ENCODE peak calls at places on chromosomes 12 and 14, in four cellular contexts. O, G, X and H are unnamed samples.

GRCh38 chr12:111842556-111843396 is 748 bp downstream of the MAPKAPK5 start:
- DNase-seq in O (peak; percentile 16), G (peak; percentile 11), X (no peak), H (peak; percentile 10)

GRCh38 chr12:129276408-129277042 is 423.2 kb downstream of the GLT1D1 start:
- DNase-seq in O (no peak), G (no peak), X (peak; percentile 16), H (no peak)

GRCh38 chr12:57896139-57896436 is 45.3 kb upstream of the ATP23 start:
- DNase-seq in O (peak; percentile 21), G (no peak), X (no peak), H (peak; percentile 50)

GRCh38 chr14:97408503-97408902 is 611.3 kb downstream of the VRK1 start:
- DNase-seq in O (no peak), G (no peak), X (no peak), H (no peak)

GRCh38 chr14:76112889-76113611 is 38.7 kb upstream of the GPATCH2L start:
- DNase-seq in O (no peak), G (no peak), X (no peak), H (no peak)

GRCh38 chr12:95548539-95549391 is 2.5 kb downstream of the USP44 start:
- DNase-seq in O (no peak), G (no peak), X (no peak), H (no peak)

GRCh38 chr12:124737772-124738635 is 125.7 kb downstream of the SCARB1 start:
- DNase-seq in O (peak; percentile 39), G (peak; percentile 27), X (no peak), H (no peak)

GRCh38 chr12:113322353-113322752 is 12.6 kb downstream of the SLC8B1 start:
- DNase-seq in O (peak; percentile 93), G (peak; percentile 39), X (no peak), H (peak; percentile 76)

GRCh38 chr12:54125950-54126695 is 62.7 kb downstream of the SMUG1 start:
- DNase-seq in O (no peak), G (peak; percentile 41), X (no peak), H (no peak)

GRCh38 chr12:67887065-67887464 is 102.2 kb upstream of the IFNG-AS1 start:
- DNase-seq in O (no peak), G (no peak), X (no peak), H (no peak)

GRCh38 chr14:89252887-89253532 is 164.0 kb downstream of the FOXN3 start:
- DNase-seq in O (no peak), G (peak; percentile 11), X (no peak), H (peak; percentile 44)

GRCh38 chr12:49330631-49331359 is 6.2 kb downstream of the C1QL4 start:
- DNase-seq in O (no peak), G (no peak), X (no peak), H (no peak)

GRCh38 chr12:5073838-5074237 is 30.2 kb downstream of the KCNA5 start:
- DNase-seq in O (no peak), G (peak; percentile 41), X (no peak), H (peak; percentile 8)

GRCh38 chr14:104094709-104095425 is 9.4 kb downstream of the ASPG start:
- DNase-seq in O (peak; percentile 31), G (no peak), X (peak; percentile 33), H (peak; percentile 21)